ENCODE peak calls at places on chromosomes 7 and 10, in five cellular contexts. P is upper lobe of left lung, A is esophagus muscularis mucosa, H is esophagus squamous epithelium, X is heart left ventricle. G is an unnamed sample.

GRCh38 chr7:71186535-71186934 is 54.6 kb downstream of the GALNT17 start:
- DNase-seq in X (no peak), A (no peak), P (no peak), H (no peak), G (no peak)

GRCh38 chr7:102165136-102165535 is 121.5 kb upstream of the SH2B2 start:
- DNase-seq in A (no peak), X (no peak), P (no peak), H (no peak), G (no peak)

GRCh38 chr7:4123823-4124222 is 558.3 kb upstream of the FOXK1 start:
- DNase-seq in A (no peak), H (no peak), P (no peak), X (peak; percentile 38), G (no peak)

GRCh38 chr7:103762361-103762760 is 227.1 kb downstream of the RELN start:
- DNase-seq in A (no peak), H (no peak), P (no peak), X (no peak), G (no peak)

GRCh38 chr10:13745271-13745670 is 158.5 kb downstream of the PRPF18 start:
- DNase-seq in P (no peak), X (no peak), H (no peak), A (no peak), G (no peak)

GRCh38 chr7:36763084-36763807 is 39.0 kb upstream of the AOAH start:
- DNase-seq in P (peak; percentile 9), H (no peak), X (no peak), A (no peak), G (no peak)

GRCh38 chr10:108303149-108303548 is 1138.6 kb upstream of the SORCS1 start:
- DNase-seq in H (no peak), A (no peak), P (no peak), X (no peak), G (no peak)

GRCh38 chr10:88008866-88009470 is 145.5 kb downstream of the PTEN start:
- DNase-seq in X (no peak), P (no peak), H (no peak), A (no peak), G (no peak)

GRCh38 chr10:108782411-108782810 is 1140.9 kb downstream of the XPNPEP1 start:
- DNase-seq in P (no peak), A (no peak), H (no peak), X (no peak), G (no peak)

GRCh38 chr10:118278649-118279048 is 63.5 kb downstream of the FAM204A start:
- DNase-seq in X (no peak), P (no peak), A (no peak), H (no peak), G (no peak)

GRCh38 chr7:158051372-158051760 is 536.3 kb downstream of the PTPRN2 start:
- DNase-seq in A (no peak), X (no peak), H (no peak), P (no peak), G (no peak)

GRCh38 chr7:114466911-114467310 is 52.3 kb downstream of the FOXP2 start:
- DNase-seq in P (no peak), H (no peak), A (no peak), X (no peak), G (no peak)

GRCh38 chr10:79209831-79210230 is 137.4 kb upstream of the PPIF start:
- DNase-seq in A (no peak), H (no peak), X (no peak), P (no peak), G (no peak)

GRCh38 chr7:159030490-159031134 is 114.1 kb downstream of the VIPR2 start:
- DNase-seq in H (no peak), A (peak; percentile 93), P (peak; percentile 91), X (peak; percentile 76), G (peak; percentile 48)

GRCh38 chr7:48424731-48425130 is 253.5 kb downstream of the ABCA13 start:
- DNase-seq in A (peak; percentile 26), P (no peak), X (no peak), H (no peak), G (no peak)

GRCh38 chr7:135879238-135879637 is 97.9 kb downstream of the MTPN start:
- DNase-seq in X (no peak), H (no peak), P (no peak), A (peak; percentile 53), G (no peak)

GRCh38 chr10:48885376-48885775 is 54.3 kb downstream of the LRRC18 start:
- DNase-seq in X (no peak), H (no peak), P (no peak), A (peak; percentile 66), G (no peak)

GRCh38 chr7:136667584-136667983 is 200.9 kb upstream of the CHRM2 start:
- DNase-seq in X (no peak), A (no peak), P (no peak), H (no peak), G (no peak)

GRCh38 chr7:36972140-36972518 is 247.8 kb upstream of the AOAH start:
- DNase-seq in P (no peak), A (no peak), X (no peak), H (no peak), G (peak; percentile 75)

GRCh38 chr10:130000918-130001317 is 36.8 kb upstream of the EBF3 start:
- DNase-seq in H (no peak), X (no peak), A (peak; percentile 87), P (no peak), G (no peak)

GRCh38 chr7:41257660-41258059 is 445.2 kb downstream of the INHBA start:
- DNase-seq in H (no peak), A (no peak), X (no peak), P (no peak), G (no peak)

GRCh38 chr7:41255716-41256115 is 447.2 kb downstream of the INHBA start:
- DNase-seq in X (no peak), P (no peak), A (no peak), H (no peak), G (no peak)

GRCh38 chr7:41252957-41253356 is 449.9 kb downstream of the INHBA start:
- DNase-seq in A (no peak), H (no peak), P (no peak), X (no peak), G (no peak)

GRCh38 chr7:41256186-41256945 is 446.5 kb downstream of the INHBA start:
- DNase-seq in X (no peak), H (no peak), P (no peak), A (no peak), G (no peak)

DNA sequence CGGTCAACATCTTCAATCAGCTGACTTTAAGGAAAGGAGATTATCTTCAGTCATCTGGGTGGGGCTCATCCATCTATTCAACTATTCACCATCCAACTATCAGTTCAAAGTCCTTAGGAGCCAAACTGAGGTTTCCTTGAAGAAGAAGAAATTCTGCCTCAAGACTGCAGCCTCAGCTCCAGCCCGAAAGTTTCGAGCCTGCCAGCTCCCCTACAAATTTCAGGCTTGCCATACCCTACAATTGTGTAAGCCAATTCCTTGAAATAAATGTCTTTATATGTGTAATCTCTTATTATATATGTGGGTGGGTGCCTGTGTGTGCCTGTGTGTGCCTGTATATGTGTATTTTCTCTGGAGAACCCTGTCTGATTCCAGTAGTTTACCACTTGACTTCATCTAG is 447.8 kb downstream of the INHBA start:
- DNase-seq in X (no peak), P (no peak), A (no peak), H (no peak), G (no peak)
- TF ChIP-seq POLR2A in X (no peak), P (no peak), A (no peak), H (no peak), G (no peak)

GRCh38 chr7:83850941-83851340 is 202.0 kb upstream of the SEMA3E start:
- DNase-seq in X (no peak), P (no peak), A (no peak), H (no peak), G (no peak)

GRCh38 chr7:83852136-83852535 is 203.2 kb upstream of the SEMA3E start:
- DNase-seq in X (no peak), H (no peak), P (no peak), A (no peak), G (no peak)

GRCh38 chr7:83849135-83849534 is 200.2 kb upstream of the SEMA3E start:
- DNase-seq in A (no peak), P (no peak), X (no peak), H (no peak), G (no peak)

GRCh38 chr7:83850037-83850619 is 201.2 kb upstream of the SEMA3E start:
- DNase-seq in A (no peak), X (no peak), H (no peak), P (no peak), G (no peak)

GRCh38 chr7:83851551-83851950 is 202.6 kb upstream of the SEMA3E start:
- DNase-seq in P (no peak), H (no peak), X (no peak), A (no peak), G (no peak)
- H3K4me3 ChIP-seq in P (no peak overlapping the region), H (no peak overlapping the region), X (no peak overlapping the region), A (no peak overlapping the region), G (no peak overlapping the region)

DNA sequence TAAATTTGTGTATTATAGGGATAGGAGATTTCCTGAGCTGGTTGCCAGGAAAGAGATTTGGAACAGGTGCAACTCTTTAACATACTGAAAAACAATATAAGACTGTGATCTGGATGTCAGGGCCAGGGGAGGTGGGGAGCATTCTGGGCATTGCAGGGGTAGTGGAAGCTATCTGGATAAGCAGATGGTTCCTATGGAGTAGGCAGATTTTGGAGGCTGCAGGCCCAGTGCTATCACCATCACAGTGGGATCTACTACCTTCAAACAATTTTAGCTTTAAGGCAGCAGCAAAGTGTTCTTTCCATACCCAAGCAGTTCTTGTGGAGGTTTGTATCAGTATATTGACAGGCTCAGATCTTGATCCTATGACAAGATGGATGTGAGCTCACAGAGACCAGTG is 71.1 kb downstream of the ADAM22 start:
- DNase-seq in P (no peak), A (no peak), X (no peak), H (no peak), G (no peak)
- H3K4me1 ChIP-seq in P (no peaks in the 10 kb centered on the region), A (no peaks in the 10 kb centered on the region), X (no peaks in the 10 kb centered on the region), H (no peaks in the 10 kb centered on the region), G (no peaks in the 10 kb centered on the region)

DNA sequence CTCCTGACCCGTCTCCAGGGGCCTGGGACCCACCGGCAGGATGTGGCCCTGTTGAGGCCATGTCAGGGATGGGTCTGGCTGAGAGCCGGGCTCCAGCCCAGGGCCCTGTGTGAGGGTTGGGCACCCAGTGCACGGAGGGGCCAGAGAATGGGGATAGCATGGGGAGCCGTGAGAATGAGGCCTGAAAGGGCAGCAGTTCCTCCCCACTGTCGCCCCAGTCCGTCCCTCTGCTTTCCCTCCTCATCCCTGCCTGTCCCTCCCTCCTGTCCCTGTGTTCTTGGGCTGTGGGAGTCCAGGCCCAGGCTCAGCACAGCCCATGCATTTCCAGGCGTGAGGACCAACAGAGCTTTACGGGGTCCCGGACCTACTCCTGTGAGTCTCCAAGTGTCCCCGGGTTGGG is 9.6 kb downstream of the LAT2 start:
- DNase-seq in A (no peak), H (no peak), P (peak; percentile 46), X (no peak), G (no peak)
- TF ChIP-seq POLR2A in A (no peak), H (no peak), P (no peak), X (no peak), G (no peak)

GRCh38 chr10:43202224-43202656 is 64.0 kb downstream of the CSGALNACT2 start:
- DNase-seq in X (peak; percentile 64), P (peak; percentile 86), A (no peak), H (no peak), G (peak; percentile 57)
- H3K4me3 ChIP-seq in X (peak overlapping the region; percentile 57), P (no peak overlapping the region), A (peak overlapping the region; percentile 62), H (peak overlapping the region; percentile 69), G (peak overlapping the region; percentile 18)

DNA sequence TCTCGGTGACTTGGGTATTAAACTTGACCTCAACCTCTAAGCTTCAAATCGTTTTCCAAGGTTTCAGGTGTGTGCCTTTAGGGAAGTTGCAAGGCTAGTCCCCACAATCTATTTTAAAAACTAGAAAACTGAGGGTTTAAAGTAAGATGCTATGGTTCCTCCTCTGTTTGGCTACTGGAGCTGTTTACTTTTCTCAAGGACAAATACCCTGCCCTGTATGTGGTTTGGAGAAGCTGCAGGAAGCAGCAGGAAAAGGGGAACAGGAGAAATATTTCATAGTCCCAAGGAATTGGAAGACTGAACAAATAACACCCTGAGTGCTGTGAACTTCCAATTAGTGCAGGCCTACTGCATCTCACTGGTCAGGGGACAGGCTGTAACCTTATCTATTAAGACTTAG is 135.9 kb downstream of the NRP1 start:
- DNase-seq in X (no peak), P (no peak), A (no peak), H (no peak), G (no peak)
- H3K4me1 ChIP-seq in X (peaks cover 37% of the 10 kb centered on the region), P (peaks cover 65% of the 10 kb centered on the region), A (peaks cover 36% of the 10 kb centered on the region), H (peaks cover 4% of the 10 kb centered on the region), G (no peaks in the 10 kb centered on the region)

G was measured in right lobe of liver.